ENCODE peak calls at places on chromosomes 11 and 22, in seven cellular contexts. N is ecto neural progenitor cell, H is GM04503, V is AG10803, G is T follicular helper cell, Q is C1 segment of cervical spinal cord, K is SK-N-SH. X is an unnamed sample.

GRCh38 chr11:73982595-73982989 is at the start of gene UCP2:
- DNase-seq in V (no peak), N (peak), G (peak), K (peak), Q (peak), H (no peak), X (peak)

GRCh38 chr11:57163160-57163868 is 18.4 kb upstream of the LRRC55 start:
- DNase-seq in H (no peak), N (no peak), G (no peak), K (no peak), Q (no peak), V (no peak), X (no peak)

GRCh38 chr11:61579398-61580291 is 1.2 kb downstream of the SYT7 start:
- DNase-seq in H (no peak), Q (no peak), G (no peak), K (no peak), N (no peak), V (no peak), X (no peak)

GRCh38 chr22:43996170-43996980 is 27.7 kb upstream of the PARVB start:
- DNase-seq in H (no peak), K (no peak), G (peak), N (no peak), V (no peak), Q (no peak), X (peak)

GRCh38 chr22:49827853-49828598 is at the start of gene BRD1:
- DNase-seq in K (peak), N (no peak), V (peak), Q (no peak), H (no peak), G (no peak), X (no peak)

GRCh38 chr11:121451982-121452608 is at the start of gene SORL1:
- DNase-seq in V (peak), K (peak), Q (peak), H (no peak), G (peak), N (peak), X (peak)

GRCh38 chr11:20058749-20059458 is 101.4 kb downstream of the DBX1 start:
- DNase-seq in H (no peak), N (no peak), V (peak), K (no peak), Q (no peak), G (no peak), X (no peak)

GRCh38 chr11:62715150-62716130 is 8.0 kb downstream of the GNG3 start:
- DNase-seq in H (no peak), V (no peak), G (no peak), Q (no peak), K (peak), N (no peak), X (no peak)

GRCh38 chr11:126153999-126154398 is 57.5 kb downstream of the RPUSD4 start:
- DNase-seq in H (no peak), K (no peak), G (no peak), V (peak), N (no peak), Q (no peak), X (no peak)

GRCh38 chr11:107006076-107006833 is 12.0 kb downstream of the GUCY1A2 start:
- DNase-seq in H (no peak), G (no peak), K (no peak), Q (no peak), V (no peak), N (no peak), X (no peak)

GRCh38 chr11:5600374-5600851 is 4.0 kb downstream of the TRIM6 start:
- DNase-seq in V (peak), Q (no peak), G (peak), H (no peak), N (peak), K (peak), X (no peak)

GRCh38 chr22:39405346-39406085 is 5.9 kb downstream of the TAB1 start:
- DNase-seq in Q (no peak), V (peak), G (no peak), K (no peak), N (no peak), H (no peak), X (no peak)

GRCh38 chr22:44026630-44027511 is 2.8 kb downstream of the PARVB start:
- DNase-seq in N (no peak), V (peak), Q (peak), G (peak), K (no peak), H (peak), X (peak)

GRCh38 chr11:134846776-134847722 is 435.0 kb upstream of the B3GAT1 start:
- DNase-seq in K (no peak), H (no peak), Q (no peak), V (no peak), N (peak), G (no peak), X (no peak)

GRCh38 chr11:469684-470667 is 19.9 kb downstream of the PTDSS2 start:
- DNase-seq in G (no peak), V (peak), H (peak), K (peak), Q (peak), N (no peak), X (no peak)

X was measured in T-helper 22 cell.